ENCODE peak calls at places on chromosomes 13 and 19, in seven cellular contexts. N, S, P, Z, O, X and T are unnamed samples.

GRCh38 chr19:39590265-39590664 is 12.1 kb upstream of the LGALS13 start:
- DNase-seq in N (peak; percentile 5), S (no peak), P (no peak), Z (peak; percentile 53), O (no peak), X (no peak), T (no peak)

GRCh38 chr19:4567584-4568071 is 8.1 kb upstream of the SEMA6B start:
- DNase-seq in N (peak; percentile 20), S (peak; percentile 79), P (peak; percentile 80), Z (peak; percentile 99), O (peak; percentile 88), X (no peak), T (peak; percentile 40)

GRCh38 chr19:10061717-10062310 is 24.3 kb upstream of the SHFL start:
- DNase-seq in N (no peak), S (peak; percentile 76), P (no peak), Z (no peak), O (no peak), X (no peak), T (no peak)

GRCh38 chr19:57338798-57339378 is 12.2 kb upstream of the ZNF304 start:
- DNase-seq in N (peak; percentile 66), S (no peak), P (no peak), Z (no peak), O (no peak), X (no peak), T (no peak)

GRCh38 chr13:80235131-80235530 is 105.8 kb downstream of the SPRY2 start:
- DNase-seq in N (no peak), S (no peak), P (peak; percentile 10), Z (no peak), O (no peak), X (no peak), T (no peak)

GRCh38 chr19:13978306-13978705 is 26.0 kb downstream of the DCAF15 start:
- DNase-seq in N (no peak), S (peak; percentile 51), P (no peak), Z (peak; percentile 98), O (peak; percentile 81), X (no peak), T (no peak)

GRCh38 chr19:33755314-33756020 is 41.2 kb upstream of the KCTD15 start:
- DNase-seq in N (no peak), S (no peak), P (no peak), Z (no peak), O (no peak), X (no peak), T (no peak)

GRCh38 chr13:49681837-49682236 is 9.4 kb downstream of the EBPL start:
- DNase-seq in N (peak; percentile 55), S (no peak), P (no peak), Z (no peak), O (no peak), X (no peak), T (no peak)

GRCh38 chr19:32971012-32971595 is 654 bp downstream of the CEP89 start:
- DNase-seq in N (no peak), S (no peak), P (no peak), Z (no peak), O (peak; percentile 24), X (no peak), T (no peak)

GRCh38 chr19:2663920-2664571 is 38.4 kb downstream of the GNG7 start:
- DNase-seq in N (no peak), S (peak; percentile 28), P (no peak), Z (no peak), O (peak; percentile 17), X (no peak), T (no peak)

GRCh38 chr19:17058236-17058635 is 17.0 kb downstream of the HAUS8 start:
- DNase-seq in N (peak; percentile 46), S (no peak), P (no peak), Z (no peak), O (no peak), X (no peak), T (no peak)

GRCh38 chr13:99681695-99682094 is 180.4 kb downstream of the TM9SF2 start:
- DNase-seq in N (no peak), S (no peak), P (no peak), Z (no peak), O (no peak), X (no peak), T (no peak)

GRCh38 chr19:9945319-9945966 is 9.1 kb upstream of the OLFM2 start:
- DNase-seq in N (peak; percentile 100), S (peak; percentile 74), P (peak; percentile 37), Z (no peak), O (peak; percentile 78), X (no peak), T (peak; percentile 10)

GRCh38 chr19:14536926-14537692 is 7.7 kb downstream of the TECR start:
- DNase-seq in N (no peak), S (peak; percentile 96), P (peak; percentile 90), Z (peak; percentile 87), O (peak; percentile 80), X (no peak), T (no peak)

GRCh38 chr13:28794370-28794769 is 25.8 kb upstream of the MTUS2 start:
- DNase-seq in N (no peak), S (no peak), P (no peak), Z (no peak), O (no peak), X (no peak), T (peak; percentile 12)

GRCh38 chr19:53463263-53463662 is 4.3 kb upstream of the ZNF813 start:
- DNase-seq in N (peak; percentile 6), S (peak; percentile 46), P (no peak), Z (peak; percentile 91), O (peak; percentile 79), X (no peak), T (no peak)

GRCh38 chr19:40523322-40524047 is 53.2 kb upstream of the SHKBP1 start:
- DNase-seq in N (peak; percentile 44), S (peak; percentile 77), P (peak; percentile 96), Z (peak; percentile 87), O (peak; percentile 83), X (no peak), T (peak; percentile 61)

GRCh38 chr13:108268713-108269112 is 805 bp upstream of the TNFSF13B start:
- DNase-seq in N (no peak), S (no peak), P (no peak), Z (no peak), O (no peak), X (no peak), T (no peak)

GRCh38 chr13:33150146-33150545 is 133.9 kb downstream of the KL start:
- DNase-seq in N (peak; percentile 60), S (no peak), P (no peak), Z (no peak), O (no peak), X (no peak), T (peak; percentile 34)

GRCh38 chr13:46846736-46847135 is 49.8 kb upstream of the ESD start:
- DNase-seq in N (no peak), S (no peak), P (no peak), Z (no peak), O (no peak), X (no peak), T (no peak)

GRCh38 chr19:16449330-16449961 is 22.3 kb downstream of the EPS15L1 start:
- DNase-seq in N (peak; percentile 19), S (no peak), P (no peak), Z (no peak), O (no peak), X (peak; percentile 95), T (no peak)

DNA sequence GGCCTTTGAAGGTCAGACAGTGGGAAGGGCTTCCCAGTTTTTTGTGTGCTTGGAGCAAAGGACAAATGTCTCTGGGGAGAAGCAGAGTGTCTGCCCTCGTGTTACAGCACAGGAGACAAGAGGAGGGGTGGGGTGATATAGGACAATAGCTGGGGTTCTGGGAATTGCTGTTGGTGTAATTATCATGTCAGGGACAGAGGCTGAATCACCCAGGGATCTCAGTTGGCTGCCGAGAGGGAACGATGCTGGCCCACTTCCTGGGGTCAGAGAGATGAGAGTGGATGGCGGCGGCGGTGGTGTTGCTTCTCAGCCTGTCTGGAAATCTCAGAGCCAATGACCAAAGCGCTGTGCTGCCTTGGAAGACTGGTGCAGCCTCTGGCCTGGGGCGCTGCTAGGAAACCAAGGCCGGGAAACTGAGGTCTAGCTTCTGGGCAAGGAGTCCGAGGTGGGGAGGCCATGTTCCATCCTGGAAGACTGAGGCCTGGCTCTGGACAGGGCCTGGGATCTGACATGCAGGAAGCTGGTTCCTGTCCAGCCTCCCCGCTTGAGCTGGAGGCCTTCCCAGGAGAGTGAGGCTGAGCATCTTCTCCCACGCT is 1.3 kb downstream of the INAFM1 start:
- DNase-seq in N (peak; percentile 57), S (no peak), P (no peak), Z (no peak), O (no peak), X (no peak), T (no peak)
- TF ChIP-seq RFX5 in N (no peak), S (no peak), P (no peak), Z (no peak), O (no peak), X (no peak), T (no peak)

GRCh38 chr19:47860602-47861297 is 1.7 kb downstream of the TPRX2 start:
- DNase-seq in N (no peak), S (no peak), P (no peak), Z (no peak), O (no peak), X (no peak), T (no peak)
- TF ChIP-seq RFX5 in N (no peak), S (no peak), P (no peak), Z (no peak), O (no peak), X (no peak), T (no peak)

DNA sequence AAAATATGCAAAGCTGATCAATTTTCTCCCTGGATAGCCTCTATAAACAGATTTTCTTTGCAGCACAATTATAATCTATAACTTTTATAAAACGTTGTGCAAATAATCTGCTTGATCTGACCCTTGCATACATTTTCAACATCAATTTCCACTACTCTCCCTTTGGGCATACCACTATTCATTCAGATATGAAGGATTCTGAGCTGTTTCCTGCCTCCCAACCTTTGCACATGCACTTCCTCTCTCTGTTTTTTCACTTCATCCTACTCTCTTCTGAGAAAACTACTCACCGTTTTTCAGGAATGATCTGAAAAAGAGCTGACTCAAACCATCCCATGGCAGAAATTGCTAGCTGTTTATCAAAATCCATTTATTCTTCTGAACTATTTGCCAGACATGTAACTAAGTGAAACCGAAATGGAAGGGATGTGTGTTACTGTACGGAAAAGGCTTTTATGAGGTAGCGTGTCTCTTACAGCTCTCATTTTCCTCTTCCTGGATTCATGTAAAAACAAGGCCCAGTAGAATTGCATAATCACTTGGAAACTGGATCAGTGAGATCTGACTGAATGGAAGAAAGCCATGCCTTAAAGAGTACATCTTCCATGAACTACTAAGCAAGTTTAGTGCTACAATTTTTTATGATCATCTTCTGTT is 1447.3 kb upstream of the MIR17HG start:
- DNase-seq in N (no peak), S (no peak), P (no peak), Z (no peak), O (no peak), X (no peak), T (peak; percentile 39)
- TF ChIP-seq RFX5 in N (no peak), S (no peak), P (no peak), Z (no peak), O (no peak), X (no peak), T (no peak)

DNA sequence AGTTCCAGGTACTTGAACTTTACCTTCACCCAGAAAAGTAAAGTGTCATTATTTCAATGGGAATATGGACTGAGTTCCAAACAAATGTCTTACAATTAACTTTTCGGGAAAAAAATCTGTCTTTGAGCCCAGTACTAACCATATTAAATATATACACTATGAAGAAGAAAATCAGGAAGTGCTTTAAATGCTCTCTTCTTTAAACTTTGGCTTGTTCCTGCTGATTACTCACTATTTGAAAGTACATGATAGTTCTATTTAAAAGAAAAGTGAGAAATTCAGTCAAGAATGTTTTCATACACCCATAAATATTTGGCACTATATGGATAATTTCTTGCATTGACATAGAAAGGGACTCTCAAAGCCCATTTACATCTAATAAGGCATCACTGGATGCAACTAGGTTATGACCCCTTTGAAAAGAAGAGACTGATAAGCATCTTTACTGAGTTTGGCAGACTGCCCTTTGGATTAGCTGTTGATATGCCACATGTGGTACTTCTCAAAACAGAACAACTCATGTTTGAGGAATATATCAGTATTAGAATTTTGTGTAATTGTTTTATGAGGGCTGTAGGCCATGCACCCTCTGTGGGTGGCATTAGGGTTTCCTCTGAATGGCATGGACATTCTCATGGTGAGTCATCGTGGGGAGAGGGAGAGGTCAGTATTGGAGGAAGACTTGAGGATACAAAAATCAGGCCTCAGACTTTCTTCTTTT is 25.0 kb upstream of the VWA8 start:
- DNase-seq in N (peak; percentile 35), S (no peak), P (peak; percentile 35), Z (no peak), O (peak; percentile 31), X (no peak), T (no peak)
- TF ChIP-seq RFX5 in N (no peak), S (no peak), P (no peak), Z (no peak), O (no peak), X (no peak), T (no peak)